ENCODE peak calls at places on chromosomes 5 and 9, in five cellular contexts. N is K562, Z is right lobe of liver, P is heart left ventricle, B is uterus. J is an unnamed sample. For H3K4me1, the result is how much of the 10 kb centered on the place peaks cover.

GRCh38 chr5:10632110-10632903 is 68.4 kb downstream of the ANKRD33B start:
- DNase-seq in N (no peak), B (no peak), P (no peak), Z (no peak), J (no peak)

GRCh38 chr5:157180374-157181264 is at the start of gene ITK:
- DNase-seq in N (no peak), B (no peak), P (no peak), Z (no peak), J (no peak)

GRCh38 chr5:126334755-126335154 is 88.5 kb upstream of the GRAMD2B start:
- DNase-seq in P (no peak), Z (peak), N (no peak), B (no peak), J (no peak)

GRCh38 chr9:133210609-133211008 is 1.6 kb upstream of the OBP2B start:
- DNase-seq in N (no peak), P (no peak), B (no peak), Z (no peak), J (no peak)

GRCh38 chr5:177425196-177425800 is 1.2 kb upstream of the GRK6 start:
- DNase-seq in N (no peak), B (no peak), P (no peak), Z (no peak), J (no peak)

GRCh38 chr5:175652741-175653663 is 4.9 kb upstream of the HRH2 start:
- DNase-seq in Z (no peak), B (no peak), N (no peak), P (no peak), J (no peak)

GRCh38 chr5:80206282-80206681 is 49.6 kb downstream of the SERINC5 start:
- DNase-seq in N (no peak), Z (no peak), P (no peak), B (no peak), J (no peak)

GRCh38 chr5:133658327-133658726 is 46.0 kb upstream of the FSTL4 start:
- DNase-seq in N (no peak), B (no peak), Z (no peak), P (no peak), J (no peak)

GRCh38 chr9:127931092-127931881 is 710 bp upstream of the PIP5KL1 start:
- DNase-seq in P (no peak), Z (no peak), N (peak), B (no peak), J (peak)

GRCh38 chr5:143435207-143435657 is 31.7 kb upstream of the NR3C1 start:
- DNase-seq in N (no peak), B (no peak), Z (no peak), P (peak), J (peak)

GRCh38 chr5:143434261-143435206 is 31.0 kb upstream of the NR3C1 start:
- DNase-seq in N (no peak), P (no peak), B (no peak), Z (peak), J (no peak)

GRCh38 chr5:143433680-143434079 is 30.2 kb upstream of the NR3C1 start:
- DNase-seq in N (no peak), Z (no peak), B (no peak), P (no peak), J (no peak)

GRCh38 chr5:143431789-143432188 is 28.3 kb upstream of the NR3C1 start:
- DNase-seq in P (no peak), N (no peak), B (no peak), Z (no peak), J (no peak)

DNA sequence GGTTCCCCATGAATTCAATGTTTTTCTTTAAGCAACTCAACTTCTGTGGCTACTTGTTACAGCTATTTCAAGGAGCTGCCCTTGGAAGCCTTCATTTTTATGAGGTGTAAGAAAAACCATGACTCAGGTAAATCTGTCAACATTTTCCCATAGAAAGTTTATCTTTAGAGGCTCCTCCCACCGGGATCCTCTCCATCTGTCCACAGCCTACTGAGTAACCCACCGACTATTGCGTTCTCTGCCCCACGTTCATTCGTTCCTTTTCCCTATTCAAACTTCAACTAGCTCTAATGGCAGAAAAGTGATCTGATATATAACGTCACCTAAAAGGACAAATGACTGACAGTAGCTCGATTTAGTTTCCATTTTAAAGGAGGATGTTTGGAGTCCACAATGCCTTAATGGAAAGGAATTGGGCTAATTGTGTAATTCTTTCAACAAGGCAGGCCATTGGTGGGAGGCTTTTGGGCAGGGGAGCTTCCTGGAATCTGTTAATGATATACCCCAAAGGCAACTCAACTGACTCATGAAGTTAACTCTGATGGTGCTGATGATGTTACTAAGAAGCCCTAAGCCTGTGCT is 29.3 kb upstream of the NR3C1 start:
- DNase-seq in B (no peak), N (no peak), P (no peak), Z (peak), J (no peak)
- TF ChIP-seq POLR2A in B (no peak), N (no peak), P (no peak), Z (peak), J (no peak)

DNA sequence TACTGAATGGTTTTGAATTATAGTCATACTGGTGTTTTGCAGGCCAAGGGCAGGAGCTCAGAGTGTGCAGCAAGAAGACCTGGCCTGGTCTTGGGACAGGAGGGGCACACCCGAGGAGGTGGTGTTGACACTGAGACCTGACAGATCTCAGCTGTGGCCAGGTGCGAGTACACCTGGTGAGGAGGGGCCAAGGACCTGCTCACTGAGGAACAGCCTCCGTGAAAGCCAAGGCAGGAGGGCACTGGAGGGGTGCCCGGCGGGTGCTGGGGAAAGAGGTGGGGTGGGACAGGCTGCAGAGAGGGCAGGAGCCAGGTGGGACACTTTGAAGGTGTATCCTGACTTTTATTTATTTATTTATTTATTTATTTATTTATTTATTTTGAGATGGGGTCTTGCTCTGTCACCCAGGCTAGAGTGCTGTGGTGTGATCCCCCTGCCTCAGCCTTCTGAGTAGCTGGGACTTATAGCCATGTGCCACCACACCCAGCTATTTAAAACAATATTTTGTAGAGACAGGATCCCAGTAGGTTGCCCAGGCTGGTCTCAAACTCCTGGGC is 23.3 kb upstream of the LAMC3 start:
- DNase-seq in Z (no peak), N (no peak), B (no peak), P (no peak), J (no peak)
- TF ChIP-seq CTCF in Z (no peak), N (no peak), B (no peak), P (no peak), J (no peak)

DNA sequence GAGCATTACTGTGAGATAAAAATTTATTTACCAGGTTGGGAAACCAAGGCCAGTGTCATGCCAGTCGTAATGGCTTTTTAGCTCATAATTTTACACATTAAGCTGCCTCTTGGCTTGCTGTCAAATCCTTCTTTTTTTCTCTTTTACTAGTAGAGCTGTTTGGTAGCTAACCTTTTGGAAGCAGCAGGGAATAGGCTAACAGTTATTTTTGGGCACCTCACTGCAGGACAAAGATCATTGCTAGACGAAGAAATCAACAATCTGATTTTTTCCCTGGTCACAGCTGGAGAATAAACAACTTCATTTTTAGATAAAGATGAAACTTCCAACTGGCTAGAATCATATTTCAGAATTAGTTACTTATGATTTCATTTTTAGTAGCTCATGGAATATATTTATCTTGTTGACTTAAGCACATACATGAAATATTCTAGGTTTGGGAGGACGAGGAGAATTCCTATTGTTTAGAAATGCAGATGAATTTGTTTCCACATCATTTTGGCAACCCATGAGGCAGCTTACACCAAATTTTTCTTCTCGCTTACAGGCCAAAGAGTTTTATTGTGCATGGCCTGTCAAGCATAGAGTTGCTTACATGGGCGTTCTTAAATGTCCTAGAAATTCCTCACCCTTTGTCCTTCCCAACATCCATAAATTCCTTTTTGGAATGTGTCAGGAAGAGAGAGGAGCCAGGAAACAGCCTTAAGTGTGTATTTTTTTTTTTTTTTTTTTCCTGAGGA is 19.6 kb downstream of the TNC start:
- DNase-seq in B (no peak), Z (no peak), P (no peak), N (no peak), J (no peak)
- H3K4me1 ChIP-seq in B (under half), Z (under half), P (under half), N (under half), J (under half)

GRCh38 chr5:160418561-160419457 is at the start of gene SLU7:
- DNase-seq in Z (peak), N (peak), B (peak), P (peak), J (peak)

GRCh38 chr5:160423025-160423554 is 1.4 kb downstream of the PTTG1 start:
- DNase-seq in B (no peak), Z (no peak), P (no peak), N (no peak), J (no peak)

GRCh38 chr5:160420331-160420610 is 1.4 kb upstream of the PTTG1 start:
- DNase-seq in B (no peak), P (no peak), Z (no peak), N (no peak), J (no peak)

GRCh38 chr5:160419458-160420330 is 813 bp upstream of the SLU7 start:
- DNase-seq in Z (no peak), N (peak), P (no peak), B (no peak), J (no peak)

GRCh38 chr5:160421625-160422258 is at the start of gene PTTG1:
- DNase-seq in P (peak), N (peak), B (peak), Z (peak), J (peak)
- TF ChIP-seq POLR2A in P (peak), N (peak), B (peak), Z (peak), J (peak)

GRCh38 chr9:126000731-126001580 is 253.8 kb downstream of the PBX3 start:
- DNase-seq in B (no peak), Z (peak), N (no peak), P (peak), J (no peak)

GRCh38 chr9:125999504-125999881 is 252.3 kb downstream of the PBX3 start:
- DNase-seq in N (no peak), Z (no peak), B (no peak), P (peak), J (no peak)

GRCh38 chr9:126000256-126000655 is 253.1 kb downstream of the PBX3 start:
- DNase-seq in B (no peak), P (peak), Z (no peak), N (no peak), J (no peak)

GRCh38 chr9:125997510-125997823 is 250.3 kb downstream of the PBX3 start:
- DNase-seq in P (no peak), B (no peak), Z (no peak), N (no peak), J (no peak)

GRCh38 chr9:125998837-125999503 is 251.8 kb downstream of the PBX3 start:
- DNase-seq in N (no peak), Z (no peak), B (no peak), P (peak), J (no peak)
- TF ChIP-seq CTCF in N (no peak), Z (no peak), B (no peak), P (no peak), J (no peak)